ENCODE peak calls at places on chromosomes 12 and 14, in eight cellular contexts. Z is K562, F is HepG2, Y is H1, C is HCT116, O is SK-N-SH, P is endothelial cell of umbilical vein, M is GM12878. B is an unnamed sample.

GRCh38 chr12:101925935-101926334 is 48.6 kb downstream of the DRAM1 start:
- DNase-seq in P (no peak), Z (no peak), M (no peak), F (no peak), Y (no peak), O (no peak), C (no peak), B (no peak)

GRCh38 chr14:95137804-95138167 is 19.5 kb downstream of the DICER1 start:
- DNase-seq in O (no peak), C (no peak), Z (no peak), P (peak), F (no peak), M (no peak), Y (no peak), B (no peak)

GRCh38 chr12:24838531-24838950 is 110.4 kb downstream of the BCAT1 start:
- DNase-seq in P (no peak), Y (no peak), M (peak), F (no peak), Z (no peak), C (no peak), O (peak), B (peak)

GRCh38 chr12:31591308-31591901 is 469 bp upstream of the DENND5B start:
- DNase-seq in O (peak), F (no peak), P (peak), M (no peak), Z (no peak), C (no peak), Y (no peak), B (no peak)

GRCh38 chr12:62581288-62582064 is 114.8 kb downstream of the MON2 start:
- DNase-seq in M (no peak), Y (no peak), O (peak), P (peak), C (peak), Z (peak), F (peak), B (no peak)

GRCh38 chr12:52435659-52435999 is 1.5 kb upstream of the KRT75 start:
- DNase-seq in O (no peak), F (no peak), Z (no peak), P (no peak), Y (no peak), C (no peak), M (no peak), B (no peak)

GRCh38 chr14:61192970-61193369 is 88.2 kb downstream of the TMEM30B start:
- DNase-seq in P (no peak), Y (no peak), O (no peak), F (no peak), C (no peak), M (no peak), Z (no peak), B (no peak)

GRCh38 chr14:65243766-65244442 is 141.6 kb upstream of the MAX start:
- DNase-seq in M (no peak), F (peak), Y (no peak), C (no peak), O (no peak), Z (no peak), P (peak), B (no peak)

GRCh38 chr14:22427771-22428228 is 161.2 kb downstream of the DAD1 start:
- DNase-seq in Y (no peak), Z (no peak), M (no peak), C (no peak), P (no peak), O (no peak), F (peak), B (no peak)

GRCh38 chr14:59482471-59483331 is 1.5 kb downstream of the L3HYPDH start:
- DNase-seq in O (no peak), F (peak), Z (peak), P (peak), C (peak), M (no peak), Y (no peak), B (peak)

GRCh38 chr12:114657597-114657920 is 26.4 kb downstream of the TBX3 start:
- DNase-seq in P (no peak), F (no peak), O (no peak), Y (no peak), C (no peak), Z (no peak), M (no peak), B (no peak)

GRCh38 chr12:52217223-52217622 is 15.8 kb upstream of the KRT7 start:
- DNase-seq in O (no peak), M (no peak), C (peak), Y (no peak), F (no peak), Z (no peak), P (peak), B (no peak)

GRCh38 chr12:99383258-99383657 is 264.3 kb upstream of the GARIN6 start:
- DNase-seq in Y (no peak), O (no peak), F (no peak), P (no peak), C (no peak), M (no peak), Z (no peak), B (no peak)

GRCh38 chr12:53044052-53044581 is 5.7 kb upstream of the TNS2 start:
- DNase-seq in Y (no peak), Z (no peak), F (peak), O (peak), C (no peak), P (no peak), M (no peak), B (peak)

DNA sequence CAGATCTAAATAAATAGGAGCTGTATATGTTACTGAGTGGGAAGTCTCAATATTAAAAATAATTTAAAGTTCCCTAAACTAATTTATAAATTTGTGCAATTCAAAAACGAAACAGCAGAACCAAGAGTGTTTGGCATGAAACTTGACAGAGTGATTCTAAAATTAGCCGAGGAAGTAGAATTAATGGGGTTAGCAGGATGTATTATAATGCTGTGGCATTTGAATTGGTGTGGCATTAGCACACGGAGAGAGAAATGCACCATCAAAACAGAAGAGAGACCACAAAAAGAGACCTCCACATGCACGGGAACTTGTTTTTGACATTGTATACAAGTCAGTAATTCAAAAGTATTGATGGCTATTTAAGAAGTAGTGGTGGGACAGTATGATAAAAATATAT is 366.0 kb upstream of the RGS6 start:
- DNase-seq in M (peak), Y (no peak), O (no peak), C (no peak), Z (no peak), P (no peak), F (no peak), B (no peak)
- H3K9ac ChIP-seq in M (no peak), Y (no peak), O (no peak), C (no peak), Z (no peak), P (no peak), F (no peak), B (no peak)

GRCh38 chr12:75564821-75565220 is 53.4 kb upstream of the KRR1 start:
- DNase-seq in C (no peak), O (no peak), P (no peak), Z (no peak), M (no peak), Y (no peak), F (no peak), B (no peak)

GRCh38 chr12:75565795-75566194 is 54.4 kb upstream of the KRR1 start:
- DNase-seq in C (no peak), M (no peak), Z (no peak), F (no peak), O (no peak), Y (no peak), P (no peak), B (no peak)

GRCh38 chr12:75561921-75562320 is 50.5 kb upstream of the KRR1 start:
- DNase-seq in P (no peak), F (no peak), C (no peak), Z (no peak), Y (no peak), M (no peak), O (no peak), B (no peak)

GRCh38 chr12:75563351-75563750 is 51.9 kb upstream of the KRR1 start:
- DNase-seq in Y (no peak), P (no peak), F (no peak), C (no peak), M (no peak), O (no peak), Z (no peak), B (no peak)

DNA sequence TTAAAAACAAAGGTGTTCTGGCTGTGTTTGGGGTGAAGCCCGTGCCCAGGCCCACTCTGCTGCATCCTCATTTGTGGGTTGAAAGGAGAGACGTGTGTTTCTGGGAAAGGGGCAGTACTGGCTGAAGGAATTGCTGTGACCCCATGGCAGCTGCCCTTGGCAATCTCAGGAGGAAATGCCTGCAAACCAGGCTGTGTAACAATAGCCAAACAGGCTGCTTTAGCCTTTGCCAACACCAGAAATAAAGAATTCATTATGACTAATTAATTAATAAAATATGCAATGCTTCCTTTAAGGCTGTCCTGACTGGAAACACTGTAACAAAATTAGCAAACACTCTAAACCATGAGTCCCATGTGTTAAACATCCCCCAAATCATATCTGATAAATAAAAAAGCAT is 53.0 kb upstream of the KRR1 start:
- DNase-seq in P (peak), C (no peak), O (no peak), F (no peak), Z (no peak), M (no peak), Y (no peak), B (no peak)
- TF ChIP-seq POLR2AphosphoS5 in P (no peak), C (no peak), O (no peak), F (no peak), Z (no peak), M (no peak), Y (no peak), B (no peak)

GRCh38 chr12:6941786-6942185 is 1.8 kb upstream of the RNU7-1 start:
- DNase-seq in C (no peak), P (no peak), F (no peak), M (no peak), Z (no peak), O (no peak), Y (peak), B (no peak)
- H3K9ac ChIP-seq in C (no peak), P (no peak), F (no peak), M (no peak), Z (peak), O (no peak), Y (no peak), B (no peak)

GRCh38 chr12:120686690-120687569 is at the start of gene MLEC:
- DNase-seq in Y (peak), Z (peak), M (peak), P (peak), C (peak), O (peak), F (peak), B (peak)

GRCh38 chr12:120687570-120688289 is 781 bp downstream of the MLEC start:
- DNase-seq in Y (no peak), C (no peak), F (no peak), O (no peak), Z (peak), P (peak), M (no peak), B (no peak)

GRCh38 chr12:120688527-120689071 is 1.6 kb downstream of the MLEC start:
- DNase-seq in C (no peak), Z (no peak), O (no peak), P (peak), Y (no peak), M (no peak), F (no peak), B (no peak)

GRCh38 chr12:120684523-120684932 is 2.4 kb upstream of the MLEC start:
- DNase-seq in O (no peak), Y (no peak), C (no peak), M (peak), P (no peak), F (no peak), Z (no peak), B (no peak)

DNA sequence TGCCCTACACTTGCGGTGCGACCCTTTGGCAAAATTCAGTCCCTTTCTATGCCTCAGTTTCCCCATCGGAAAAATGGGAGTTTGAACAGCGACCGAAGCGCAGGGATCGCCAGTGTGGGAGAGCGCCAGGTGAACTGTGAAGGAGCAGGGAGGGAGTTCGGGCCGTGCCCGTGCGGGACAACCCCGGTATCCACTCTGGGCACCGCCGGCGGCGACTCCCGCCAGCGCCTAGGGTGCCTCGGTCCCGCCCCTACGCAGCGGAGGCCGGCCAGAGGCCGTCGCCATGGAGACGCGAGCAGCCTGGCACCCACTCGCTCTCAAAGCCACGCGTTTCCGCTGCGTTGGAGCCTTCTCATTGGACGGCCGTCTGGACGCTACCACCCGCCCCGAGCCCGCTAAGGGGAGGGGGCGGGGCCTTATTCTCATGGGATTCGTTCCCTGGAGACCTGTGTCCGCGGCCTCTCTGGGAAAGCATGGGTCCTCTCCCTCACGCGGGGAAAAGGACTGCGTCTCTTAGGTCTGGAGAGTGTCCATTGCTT is 729 bp upstream of the MLEC start:
- DNase-seq in P (peak), F (peak), Y (peak), O (peak), C (peak), Z (peak), M (peak), B (peak)
- TF ChIP-seq POLR2AphosphoS5 in P (peak), F (peak), Y (peak), O (peak), C (peak), Z (peak), M (peak), B (peak)

DNA sequence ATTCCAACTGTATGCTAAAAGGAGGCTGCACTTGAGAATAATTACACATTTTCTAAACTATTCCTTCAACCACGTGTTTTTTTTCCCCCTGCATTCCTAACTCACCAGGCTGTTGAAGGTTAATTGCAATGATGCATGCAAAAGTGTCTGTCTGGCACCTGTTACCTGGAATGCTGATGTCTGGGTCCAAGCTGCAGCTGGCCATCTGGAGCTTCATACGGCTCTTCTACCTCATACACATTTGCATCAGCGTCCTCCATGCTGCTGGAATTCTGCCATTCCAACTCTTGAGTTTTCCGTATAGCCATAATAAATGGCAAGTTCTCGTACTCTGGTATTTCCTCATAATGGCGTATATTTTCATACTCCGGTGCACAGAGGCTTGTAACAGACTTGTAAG is 8.6 kb downstream of the FGD6 start:
- DNase-seq in P (no peak), M (no peak), F (no peak), C (no peak), Z (no peak), Y (no peak), O (no peak), B (no peak)
- H3K9ac ChIP-seq in P (no peak), M (no peak), F (no peak), C (no peak), Z (no peak), Y (no peak), O (no peak), B (no peak)

DNA sequence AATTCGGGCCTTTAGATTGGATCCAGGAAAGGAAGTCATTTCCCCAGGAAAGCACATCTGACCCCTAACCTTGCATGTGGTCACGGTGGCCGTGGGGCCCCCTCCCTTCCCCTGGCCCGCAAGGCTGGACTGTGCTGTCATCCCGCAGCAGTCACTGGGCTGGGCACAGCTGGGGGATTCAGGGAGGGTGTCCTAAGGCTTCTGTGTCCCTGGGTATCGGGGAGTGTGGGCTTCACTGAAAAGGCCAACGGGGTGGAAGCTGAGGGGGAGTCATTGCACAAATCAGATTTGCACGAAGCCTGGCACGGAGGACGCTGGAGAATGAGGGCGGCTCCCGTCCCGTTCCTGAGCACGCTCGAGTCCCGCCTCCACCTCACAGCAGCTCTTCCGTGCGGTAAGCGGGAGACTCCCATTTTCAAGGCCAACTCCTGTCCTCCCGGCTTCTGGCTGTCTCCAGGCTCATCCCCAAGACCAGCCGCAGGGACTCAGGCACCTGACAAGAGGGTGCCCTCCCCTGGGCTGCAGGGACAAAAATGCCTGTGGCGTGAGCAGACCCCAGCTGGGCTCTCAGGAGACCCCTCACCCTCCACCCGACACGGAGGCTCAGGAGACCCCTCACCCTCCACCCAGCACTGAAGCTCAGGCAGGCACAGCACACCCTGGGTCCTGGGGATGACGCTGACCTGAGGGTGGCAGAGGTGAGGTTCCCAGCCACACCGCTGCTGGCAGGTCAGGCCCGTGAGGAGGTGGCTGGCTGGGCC is 9.5 kb downstream of the XRCC3 start:
- DNase-seq in O (no peak), F (no peak), M (no peak), C (no peak), P (no peak), Z (no peak), Y (no peak), B (no peak)
- TF ChIP-seq POLR2AphosphoS5 in O (no peak), F (no peak), M (no peak), C (no peak), P (peak), Z (no peak), Y (no peak), B (peak)

GRCh38 chr14:31229009-31229408 is 21.4 kb upstream of the HECTD1 start:
- DNase-seq in C (no peak), O (no peak), P (no peak), M (no peak), Z (no peak), F (no peak), Y (no peak), B (no peak)
- H3K9ac ChIP-seq in C (no peak), O (no peak), P (no peak), M (no peak), Z (no peak), F (peak), Y (no peak), B (no peak)

DNA sequence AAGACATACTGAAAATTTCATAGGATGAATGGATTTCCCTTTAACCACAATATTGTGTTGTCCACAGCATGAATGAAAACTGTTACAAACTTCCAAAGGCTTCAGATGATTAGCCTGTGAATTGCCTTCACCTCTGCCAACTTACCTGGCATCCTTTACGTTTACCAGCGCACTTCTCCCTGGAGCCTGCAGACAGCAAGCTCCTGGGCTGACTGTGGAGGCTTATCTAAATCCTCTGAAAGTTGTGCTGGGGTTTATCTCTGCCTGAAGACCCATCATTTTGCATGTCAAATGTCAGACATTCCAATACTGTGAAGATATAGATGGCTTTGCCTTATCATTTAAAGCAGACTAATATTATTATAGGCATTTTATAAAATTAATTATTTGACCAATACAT is 403.0 kb downstream of the SYT1 start:
- DNase-seq in F (no peak), O (no peak), C (no peak), Z (no peak), P (no peak), Y (no peak), M (no peak), B (no peak)
- TF ChIP-seq POLR2AphosphoS5 in F (no peak), O (no peak), C (no peak), Z (no peak), P (no peak), Y (no peak), M (no peak), B (no peak)

DNA sequence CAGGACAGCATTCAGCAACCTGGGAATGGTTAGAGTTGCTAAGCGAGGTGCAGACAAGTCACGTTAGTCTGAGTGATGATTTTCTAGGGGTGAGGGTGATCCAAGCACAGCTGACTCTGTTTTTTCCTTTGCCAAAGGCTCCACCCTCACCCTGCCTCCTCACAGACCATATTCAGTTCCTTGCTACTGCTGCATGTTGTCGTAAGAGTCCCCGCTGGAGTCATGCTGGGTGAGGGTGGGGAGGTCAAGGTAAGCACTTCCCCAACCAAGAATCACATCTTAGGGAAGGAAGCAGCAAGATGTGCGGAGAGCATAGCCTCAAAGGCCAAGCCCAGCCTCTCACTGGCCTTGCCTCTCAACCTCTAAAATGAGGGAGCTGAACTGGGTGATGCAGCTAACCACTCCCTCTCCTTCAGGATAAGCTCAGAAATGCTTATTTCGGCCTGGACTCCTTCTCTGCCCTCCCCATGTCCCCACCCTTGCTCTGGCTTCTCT is 66.8 kb upstream of the ACTN1 start:
- DNase-seq in C (no peak), F (no peak), P (peak), Z (no peak), M (no peak), Y (no peak), O (no peak), B (no peak)
- H3K9ac ChIP-seq in C (no peak), F (no peak), P (no peak), Z (no peak), M (no peak), Y (no peak), O (no peak), B (no peak)

DNA sequence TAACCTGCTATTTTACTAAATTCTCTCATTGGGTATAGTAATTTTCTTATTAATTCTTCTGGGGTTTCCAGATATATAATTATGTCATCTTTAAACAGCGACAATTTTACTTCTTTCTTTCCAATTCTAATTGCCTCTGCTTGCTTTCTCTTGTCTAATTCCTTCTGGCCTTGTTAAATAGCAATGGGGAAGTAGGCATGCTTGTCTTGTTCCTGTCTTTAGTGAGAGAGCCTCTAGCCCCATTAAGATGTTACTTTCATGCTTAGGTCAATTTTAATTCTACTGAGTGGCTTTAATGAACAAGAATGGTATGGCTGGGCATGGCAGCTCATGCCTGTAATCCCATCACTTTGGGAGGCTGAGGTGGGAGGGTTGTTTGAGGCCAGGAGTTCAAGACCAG is 31.7 kb downstream of the LRTM2 start:
- DNase-seq in P (no peak), F (no peak), O (no peak), Z (no peak), C (no peak), M (no peak), Y (no peak), B (no peak)
- TF ChIP-seq POLR2AphosphoS5 in P (no peak), F (no peak), O (no peak), Z (no peak), C (no peak), M (no peak), Y (no peak), B (no peak)